ENCODE peak calls at places on chromosomes 3 and 15, in six cellular contexts. One of them, this sample, is unnamed. For H3K9me3, the result is how much of the 10 kb centered on the place peaks cover.

GRCh38 chr15:90106522-90107117 is 4.4 kb upstream of the IDH2 start:
- DNase-seq in spleen: peak
- DNase-seq in uterus: no peak
- DNase-seq in K562: no peak
- DNase-seq in IMR-90: peak
- DNase-seq in breast epithelium: peak
- DNase-seq in this sample: no peak

GRCh38 chr3:48504051-48504946 is at the start of gene SHISA5:
- DNase-seq in IMR-90: peak
- DNase-seq in K562: peak
- DNase-seq in breast epithelium: peak
- DNase-seq in spleen: peak
- DNase-seq in uterus: peak
- DNase-seq in this sample: no peak

GRCh38 chr3:53513556-53514190 is 19.3 kb downstream of the CACNA1D start:
- DNase-seq in uterus: no peak
- DNase-seq in breast epithelium: no peak
- DNase-seq in spleen: no peak
- DNase-seq in K562: no peak
- DNase-seq in IMR-90: no peak
- DNase-seq in this sample: no peak

GRCh38 chr15:29438714-29439076 is 169.1 kb upstream of the NSMCE3 start:
- DNase-seq in K562: no peak
- DNase-seq in breast epithelium: no peak
- DNase-seq in IMR-90: no peak
- DNase-seq in uterus: no peak
- DNase-seq in spleen: no peak
- DNase-seq in this sample: no peak

GRCh38 chr3:31472479-31473390 is 60.0 kb upstream of the STT3B start:
- DNase-seq in K562: no peak
- DNase-seq in breast epithelium: no peak
- DNase-seq in uterus: no peak
- DNase-seq in IMR-90: peak
- DNase-seq in spleen: no peak
- DNase-seq in this sample: no peak

GRCh38 chr15:67359431-67360082 is 105.0 kb downstream of the IQCH start:
- DNase-seq in spleen: no peak
- DNase-seq in K562: no peak
- DNase-seq in uterus: no peak
- DNase-seq in IMR-90: no peak
- DNase-seq in breast epithelium: no peak
- DNase-seq in this sample: no peak

GRCh38 chr15:89119489-89120478 is 31.5 kb downstream of the ABHD2 start:
- DNase-seq in spleen: no peak
- DNase-seq in IMR-90: peak
- DNase-seq in uterus: no peak
- DNase-seq in K562: no peak
- DNase-seq in breast epithelium: no peak
- DNase-seq in this sample: no peak

GRCh38 chr3:26365706-26366105 is 256.9 kb upstream of the LRRC3B start:
- DNase-seq in breast epithelium: no peak
- DNase-seq in spleen: no peak
- DNase-seq in K562: no peak
- DNase-seq in IMR-90: no peak
- DNase-seq in uterus: no peak
- DNase-seq in this sample: no peak

GRCh38 chr3:195532345-195532744 is 10.8 kb downstream of the PPP1R2 start:
- DNase-seq in IMR-90: no peak
- DNase-seq in breast epithelium: no peak
- DNase-seq in K562: no peak
- DNase-seq in uterus: no peak
- DNase-seq in spleen: no peak
- DNase-seq in this sample: no peak

GRCh38 chr15:80480909-80481308 is 76.7 kb downstream of the ARNT2 start:
- DNase-seq in IMR-90: peak
- DNase-seq in uterus: peak
- DNase-seq in spleen: no peak
- DNase-seq in K562: no peak
- DNase-seq in breast epithelium: no peak
- DNase-seq in this sample: no peak

GRCh38 chr3:146100825-146101444 is 60.0 kb downstream of the PLOD2 start:
- DNase-seq in breast epithelium: no peak
- DNase-seq in uterus: no peak
- DNase-seq in K562: no peak
- DNase-seq in spleen: no peak
- DNase-seq in IMR-90: peak
- DNase-seq in this sample: no peak
- H3K27ac ChIP-seq in breast epithelium: no peak
- H3K27ac ChIP-seq in uterus: no peak
- H3K27ac ChIP-seq in K562: no peak
- H3K27ac ChIP-seq in spleen: no peak
- H3K27ac ChIP-seq in IMR-90: no peak
- H3K27ac ChIP-seq in this sample: no peak

GRCh38 chr15:78264304-78265136 is at the start of gene DNAJA4:
- DNase-seq in K562: no peak
- DNase-seq in IMR-90: no peak
- DNase-seq in uterus: peak
- DNase-seq in breast epithelium: peak
- DNase-seq in spleen: peak
- DNase-seq in this sample: no peak
- TF ChIP-seq POLR2A in K562: no peak
- TF ChIP-seq POLR2A in IMR-90: no peak
- TF ChIP-seq POLR2A in uterus: no peak
- TF ChIP-seq POLR2A in breast epithelium: no peak
- TF ChIP-seq POLR2A in spleen: no peak
- TF ChIP-seq POLR2A in this sample: no peak

DNA sequence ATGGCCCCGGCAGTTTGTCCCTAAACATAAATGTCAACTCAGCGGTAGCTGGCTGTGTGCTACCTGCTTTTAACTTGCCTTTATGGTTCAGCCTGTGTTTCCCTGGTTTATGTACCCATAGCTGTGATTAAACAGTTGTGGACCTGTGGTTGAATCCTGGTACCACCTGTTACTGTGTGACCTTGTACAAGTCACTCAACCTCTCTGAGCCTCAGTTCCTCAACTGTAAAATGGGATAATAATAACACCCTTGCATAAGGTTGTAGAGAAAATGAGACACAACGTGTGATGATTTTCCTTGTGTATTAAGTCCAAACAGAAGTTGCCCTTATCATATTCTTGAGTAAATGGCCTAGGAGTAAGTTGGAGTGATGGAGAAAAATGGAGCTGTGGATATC is 6.3 kb downstream of the GALNT15 start:
- DNase-seq in spleen: no peak
- DNase-seq in breast epithelium: no peak
- DNase-seq in K562: no peak
- DNase-seq in IMR-90: no peak
- DNase-seq in uterus: no peak
- DNase-seq in this sample: no peak
- H3K9me3 ChIP-seq in spleen: under half
- H3K9me3 ChIP-seq in breast epithelium: under half
- H3K9me3 ChIP-seq in K562: under half
- H3K9me3 ChIP-seq in IMR-90: under half
- H3K9me3 ChIP-seq in uterus: under half
- H3K9me3 ChIP-seq in this sample: under half

GRCh38 chr15:64895285-64896065 is 16.2 kb upstream of the ANKDD1A start:
- DNase-seq in IMR-90: peak
- DNase-seq in uterus: no peak
- DNase-seq in K562: no peak
- DNase-seq in spleen: no peak
- DNase-seq in breast epithelium: no peak
- DNase-seq in this sample: no peak

GRCh38 chr15:64896371-64897069 is 15.2 kb upstream of the ANKDD1A start:
- DNase-seq in K562: no peak
- DNase-seq in IMR-90: no peak
- DNase-seq in uterus: no peak
- DNase-seq in breast epithelium: no peak
- DNase-seq in spleen: no peak
- DNase-seq in this sample: no peak

GRCh38 chr15:64901141-64901540 is 10.6 kb upstream of the ANKDD1A start:
- DNase-seq in uterus: no peak
- DNase-seq in spleen: no peak
- DNase-seq in K562: no peak
- DNase-seq in breast epithelium: no peak
- DNase-seq in IMR-90: no peak
- DNase-seq in this sample: no peak

GRCh38 chr15:64897345-64897985 is 14.2 kb upstream of the ANKDD1A start:
- DNase-seq in spleen: peak
- DNase-seq in K562: no peak
- DNase-seq in uterus: peak
- DNase-seq in IMR-90: peak
- DNase-seq in breast epithelium: no peak
- DNase-seq in this sample: no peak

GRCh38 chr15:64898406-64898805 is 13.3 kb upstream of the ANKDD1A start:
- DNase-seq in IMR-90: no peak
- DNase-seq in spleen: no peak
- DNase-seq in breast epithelium: no peak
- DNase-seq in K562: no peak
- DNase-seq in uterus: no peak
- DNase-seq in this sample: no peak
- H3K27ac ChIP-seq in IMR-90: no peak
- H3K27ac ChIP-seq in spleen: peak
- H3K27ac ChIP-seq in breast epithelium: peak
- H3K27ac ChIP-seq in K562: no peak
- H3K27ac ChIP-seq in uterus: peak
- H3K27ac ChIP-seq in this sample: peak

DNA sequence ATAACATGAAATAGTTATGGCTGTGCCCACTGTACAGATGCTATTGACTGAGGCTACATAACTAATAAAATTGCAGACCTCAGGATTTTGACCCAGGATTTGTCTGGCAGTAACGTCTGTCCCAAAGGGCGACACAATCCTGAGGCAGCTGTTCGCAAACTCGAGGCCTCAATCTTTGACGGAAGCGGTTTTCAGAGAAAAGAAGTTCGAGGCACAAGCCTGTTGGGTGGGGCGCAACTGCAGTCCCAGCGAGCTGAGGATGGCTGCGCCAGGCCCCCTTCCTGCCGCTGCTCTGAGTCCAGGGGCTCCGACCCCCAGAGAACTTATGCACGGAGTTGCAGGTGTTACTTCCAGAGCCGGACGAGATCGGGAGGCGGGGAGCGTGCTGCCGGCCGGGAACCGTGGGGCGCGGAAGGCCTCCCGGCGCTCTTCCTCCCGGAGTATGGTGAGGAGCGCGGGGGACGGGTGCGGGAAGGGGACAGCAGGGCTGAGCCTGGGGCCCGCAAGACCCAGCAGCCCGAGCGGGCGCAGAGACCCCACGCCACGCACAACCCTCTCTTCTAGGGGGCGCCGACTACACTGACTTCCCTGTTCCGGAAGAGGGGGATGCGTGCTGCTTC is at the start of gene PARP15:
- DNase-seq in uterus: no peak
- DNase-seq in spleen: peak
- DNase-seq in IMR-90: no peak
- DNase-seq in K562: peak
- DNase-seq in breast epithelium: no peak
- DNase-seq in this sample: no peak
- TF ChIP-seq POLR2A in uterus: no peak
- TF ChIP-seq POLR2A in spleen: no peak
- TF ChIP-seq POLR2A in IMR-90: no peak
- TF ChIP-seq POLR2A in K562: no peak
- TF ChIP-seq POLR2A in breast epithelium: no peak
- TF ChIP-seq POLR2A in this sample: peak

GRCh38 chr15:25092661-25093060 is 137.9 kb downstream of the SNRPN start:
- DNase-seq in spleen: no peak
- DNase-seq in breast epithelium: no peak
- DNase-seq in IMR-90: peak
- DNase-seq in uterus: no peak
- DNase-seq in K562: no peak
- DNase-seq in this sample: no peak
- H3K9me3 ChIP-seq in spleen: under half
- H3K9me3 ChIP-seq in breast epithelium: half or more
- H3K9me3 ChIP-seq in IMR-90: under half
- H3K9me3 ChIP-seq in uterus: under half
- H3K9me3 ChIP-seq in K562: under half
- H3K9me3 ChIP-seq in this sample: half or more

This sample was measured in esophagus squamous epithelium.